ENCODE peak calls at places on chromosomes 2 and 18, in six cellular contexts. I, Y, G, E, X and O are unnamed samples.

GRCh38 chr2:32947484-32948143 is 861 bp downstream of the LTBP1 start:
- DNase-seq in G (peak; percentile 6), I (peak; percentile 54), E (peak; percentile 54), Y (peak; percentile 74), X (peak; percentile 77), O (no peak)

GRCh38 chr2:31379747-31380146 is 34.8 kb downstream of the XDH start:
- DNase-seq in E (no peak), X (no peak), G (no peak), I (no peak), Y (no peak), O (no peak)

GRCh38 chr18:22494771-22495170 is 77.1 kb upstream of the CTAGE1 start:
- DNase-seq in X (no peak), E (peak; percentile 45), Y (no peak), G (no peak), I (peak; percentile 64), O (no peak)

GRCh38 chr2:168992591-168993349 is 38.4 kb downstream of the ABCB11 start:
- DNase-seq in G (no peak), X (no peak), E (no peak), I (no peak), Y (no peak), O (no peak)

GRCh38 chr2:78682781-78683180 is 342.7 kb upstream of the REG3G start:
- DNase-seq in X (no peak), Y (no peak), E (no peak), G (no peak), I (no peak), O (no peak)

GRCh38 chr18:49161627-49162026 is 210.9 kb upstream of the SMAD7 start:
- DNase-seq in E (peak; percentile 81), I (peak; percentile 90), G (no peak), Y (no peak), X (no peak), O (no peak)

GRCh38 chr18:70126832-70127231 is 78.7 kb downstream of the RTTN start:
- DNase-seq in E (no peak), X (no peak), G (no peak), I (no peak), Y (no peak), O (no peak)

GRCh38 chr18:74796928-74797576 is 199.4 kb downstream of the ZNF407 start:
- DNase-seq in G (no peak), E (peak; percentile 58), X (no peak), I (peak; percentile 79), Y (no peak), O (no peak)

GRCh38 chr2:30866974-30867373 is 59.7 kb upstream of the CAPN13 start:
- DNase-seq in X (no peak), G (no peak), E (no peak), Y (no peak), I (no peak), O (no peak)

GRCh38 chr18:9120796-9121195 is 15.8 kb upstream of the ANKRD12 start:
- DNase-seq in E (no peak), I (no peak), G (no peak), X (no peak), Y (no peak), O (no peak)

GRCh38 chr18:79507076-79507545 is 111.4 kb downstream of the NFATC1 start:
- DNase-seq in I (no peak), X (no peak), G (peak; percentile 42), Y (no peak), E (no peak), O (no peak)

GRCh38 chr18:68984342-68984741 is 186.5 kb downstream of the CCDC102B start:
- DNase-seq in I (no peak), Y (no peak), G (no peak), E (peak; percentile 3), X (no peak), O (no peak)

GRCh38 chr2:160306985-160307384 is 106.9 kb upstream of the ITGB6 start:
- DNase-seq in Y (no peak), I (peak; percentile 92), E (peak; percentile 69), X (no peak), G (no peak), O (no peak)

GRCh38 chr2:191166111-191166755 is 15.4 kb upstream of the STAT4 start:
- DNase-seq in I (peak; percentile 89), E (peak; percentile 80), Y (no peak), G (no peak), X (no peak), O (no peak)

GRCh38 chr2:151655663-151656398 is 78.4 kb downstream of the NEB start:
- DNase-seq in I (no peak), Y (no peak), X (no peak), E (no peak), G (no peak), O (no peak)
- H3K27ac ChIP-seq in I (no peak overlapping the region), Y (no peak overlapping the region), X (no peak overlapping the region), E (no peak overlapping the region), G (no peak overlapping the region), O (no peak overlapping the region)

DNA sequence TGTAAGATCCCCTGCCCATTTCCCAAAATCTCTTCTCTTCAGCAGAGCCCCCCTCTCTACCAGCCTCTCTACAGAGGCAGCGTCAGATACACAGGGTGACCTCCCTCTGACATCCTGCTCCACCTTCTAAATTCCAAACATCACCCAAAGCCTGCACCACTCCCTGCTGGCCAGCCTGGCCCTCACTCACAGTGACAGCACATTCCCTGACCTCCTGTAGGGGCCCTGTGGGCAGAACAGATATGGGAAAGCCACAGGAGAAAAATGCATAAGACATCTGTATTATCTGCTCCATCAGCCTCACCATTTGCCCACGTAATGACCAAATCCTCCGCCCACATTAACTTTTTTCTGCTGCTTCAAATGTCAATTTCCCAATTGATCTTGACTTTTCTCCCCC is 40.6 kb downstream of the TRABD2A start:
- DNase-seq in Y (no peak), X (peak; percentile 21), E (no peak), I (peak; percentile 35), G (no peak), O (no peak)
- H3K4me1 ChIP-seq in Y (no peaks in the 10 kb centered on the region), X (no peaks in the 10 kb centered on the region), E (no peaks in the 10 kb centered on the region), I (peaks cover 16% of the 10 kb centered on the region), G (peaks cover 90% of the 10 kb centered on the region), O (no peaks in the 10 kb centered on the region)

GRCh38 chr2:41832218-41832617 is 215.6 kb upstream of the PKDCC start:
- DNase-seq in G (no peak), E (no peak), X (no peak), I (no peak), Y (no peak), O (no peak)
- H3K4me3 ChIP-seq in G (no peak overlapping the region), E (no peak overlapping the region), X (no peak overlapping the region), I (no peak overlapping the region), Y (no peak overlapping the region), O (no peak overlapping the region)

GRCh38 chr18:11946756-11947155 is 34.6 kb upstream of the IMPA2 start:
- DNase-seq in E (peak; percentile 70), G (no peak), I (peak; percentile 67), X (peak; percentile 22), Y (no peak), O (no peak)
- H3K27ac ChIP-seq in E (peak overlapping the region; percentile 72), G (no peak overlapping the region), I (peak overlapping the region; percentile 88), X (no peak overlapping the region), Y (no peak overlapping the region), O (no peak overlapping the region)

DNA sequence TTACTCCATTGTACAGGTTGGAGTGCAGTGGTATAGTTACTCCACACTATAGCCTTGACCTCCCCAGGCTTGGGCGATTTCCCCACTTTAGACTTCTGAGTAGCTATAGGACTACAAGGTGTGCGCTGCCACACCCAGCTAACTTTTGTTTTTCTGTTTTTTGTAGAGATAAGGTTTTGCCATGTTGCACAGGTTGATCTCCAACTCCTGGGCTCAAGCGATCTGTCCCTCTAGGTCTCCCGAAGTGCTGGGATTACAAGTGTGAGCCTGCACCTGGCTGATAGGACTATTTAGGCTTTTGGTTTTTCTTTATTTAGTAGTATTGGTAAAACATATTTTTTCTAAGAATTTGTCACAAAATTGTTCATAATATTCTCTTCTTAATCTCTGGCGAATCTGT is 121.7 kb downstream of the PHLPP1 start:
- DNase-seq in Y (no peak), X (no peak), I (no peak), E (no peak), G (no peak), O (no peak)
- H3K4me1 ChIP-seq in Y (peaks cover 5% of the 10 kb centered on the region), X (peaks cover 55% of the 10 kb centered on the region), I (no peaks in the 10 kb centered on the region), E (no peaks in the 10 kb centered on the region), G (no peaks in the 10 kb centered on the region), O (peaks cover 2% of the 10 kb centered on the region)

GRCh38 chr2:12720752-12721151 is 4.0 kb downstream of the TRIB2 start:
- DNase-seq in X (no peak), G (no peak), E (no peak), I (no peak), Y (no peak), O (no peak)

GRCh38 chr2:12719400-12720104 is 2.8 kb downstream of the TRIB2 start:
- DNase-seq in E (peak; percentile 52), X (no peak), G (no peak), I (peak; percentile 64), Y (no peak), O (no peak)

GRCh38 chr2:12718662-12719399 is 2.1 kb downstream of the TRIB2 start:
- DNase-seq in G (peak; percentile 22), Y (peak; percentile 59), I (no peak), E (peak; percentile 46), X (peak; percentile 75), O (no peak)

GRCh38 chr2:12721571-12722444 is 5.1 kb downstream of the TRIB2 start:
- DNase-seq in G (no peak), I (peak; percentile 57), X (no peak), E (no peak), Y (no peak), O (no peak)

GRCh38 chr2:12720181-12720580 is 3.4 kb downstream of the TRIB2 start:
- DNase-seq in Y (no peak), X (no peak), G (no peak), E (peak; percentile 60), I (peak; percentile 30), O (no peak)
- H3K4me3 ChIP-seq in Y (peak overlapping the region; percentile 78), X (peak overlapping the region; percentile 98), G (peak overlapping the region; percentile 9), E (no peak overlapping the region), I (peak overlapping the region; percentile 92), O (no peak overlapping the region)

GRCh38 chr2:28406276-28407096 is 13.8 kb downstream of the FOSL2 start:
- DNase-seq in Y (no peak), I (peak; percentile 51), X (no peak), E (peak; percentile 76), G (peak; percentile 77), O (no peak)

GRCh38 chr2:28407976-28408690 is 15.5 kb downstream of the FOSL2 start:
- DNase-seq in E (no peak), G (no peak), I (no peak), X (no peak), Y (no peak), O (no peak)

GRCh38 chr2:28408764-28409599 is 16.3 kb downstream of the FOSL2 start:
- DNase-seq in I (peak; percentile 44), X (no peak), E (peak; percentile 93), G (peak; percentile 76), Y (no peak), O (no peak)

GRCh38 chr2:28405537-28405936 is 12.9 kb downstream of the FOSL2 start:
- DNase-seq in G (no peak), E (no peak), I (no peak), X (no peak), Y (no peak), O (no peak)

GRCh38 chr2:28407131-28407975 is 14.7 kb downstream of the FOSL2 start:
- DNase-seq in Y (no peak), I (no peak), E (no peak), G (no peak), X (no peak), O (no peak)
- H3K27ac ChIP-seq in Y (no peak overlapping the region), I (peak overlapping the region; percentile 12), E (peak overlapping the region; percentile 91), G (peak overlapping the region; percentile 28), X (no peak overlapping the region), O (no peak overlapping the region)

DNA sequence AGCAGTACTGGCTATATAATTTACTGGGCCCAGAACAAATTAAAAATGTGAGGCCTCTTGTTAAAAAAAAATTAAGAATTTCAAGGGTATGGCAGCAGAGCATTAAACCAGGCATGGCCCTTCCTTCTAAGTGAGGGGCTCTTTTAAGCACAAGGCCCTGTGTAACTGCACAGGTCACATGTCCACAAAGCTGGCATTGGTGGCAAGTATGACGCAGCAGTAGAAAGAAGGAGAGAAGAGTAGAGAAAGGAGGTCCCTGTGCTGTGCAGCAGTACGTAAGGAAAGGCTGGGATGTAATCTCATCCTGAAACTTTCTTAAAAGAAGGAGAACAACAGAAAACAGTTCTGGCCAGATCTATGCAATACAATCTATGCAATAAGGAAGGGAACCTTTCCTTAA is 51.2 kb downstream of the MBD2 start:
- DNase-seq in X (no peak), Y (no peak), I (no peak), G (no peak), E (no peak), O (no peak)
- H3K4me1 ChIP-seq in X (peaks cover 9% of the 10 kb centered on the region), Y (no peaks in the 10 kb centered on the region), I (peaks cover 9% of the 10 kb centered on the region), G (no peaks in the 10 kb centered on the region), E (no peaks in the 10 kb centered on the region), O (no peaks in the 10 kb centered on the region)